ENCODE peak calls at places on chromosomes 7 and 10, in seven cellular contexts. N is spleen; G is stimulated activated CD4-positive, alpha-beta T cell treated with anti-CD3 and anti-CD28 coated beads, Interleukin-2, amount 100 ng/mL, for 48 hours; B is caudate nucleus; X is AG09309; T is upper lobe of left lung; O is neural crest cell. U is an unnamed sample.

GRCh38 chr7:127391591-127392181 is 822 bp downstream of the ZNF800 start:
- DNase-seq in N (peak), G (peak), B (no peak), X (no peak), T (peak), O (peak), U (no peak)

GRCh38 chr7:17530741-17531417 is 232.4 kb downstream of the AHR start:
- DNase-seq in N (no peak), G (no peak), B (no peak), X (no peak), T (no peak), O (no peak), U (no peak)

GRCh38 chr10:132293416-132294195 is 14.1 kb downstream of the STK32C start:
- DNase-seq in N (peak), G (no peak), B (no peak), X (no peak), T (no peak), O (no peak), U (no peak)

GRCh38 chr10:60943372-60944158 is 420 bp downstream of the RHOBTB1 start:
- DNase-seq in N (peak), G (no peak), B (peak), X (no peak), T (peak), O (peak), U (peak)

GRCh38 chr7:140036224-140036651 is 26.5 kb downstream of the PARP12 start:
- DNase-seq in N (no peak), G (no peak), B (no peak), X (no peak), T (no peak), O (no peak), U (no peak)

GRCh38 chr10:60989400-60989876 is 45.5 kb upstream of the RHOBTB1 start:
- DNase-seq in N (peak), G (no peak), B (no peak), X (no peak), T (no peak), O (no peak), U (peak)

GRCh38 chr10:95279042-95279820 is 11.6 kb downstream of the PDLIM1 start:
- DNase-seq in N (no peak), G (no peak), B (no peak), X (no peak), T (no peak), O (no peak), U (peak)

GRCh38 chr10:126701526-126701925 is 31.0 kb upstream of the C10orf90 start:
- DNase-seq in N (no peak), G (no peak), B (no peak), X (no peak), T (no peak), O (no peak), U (no peak)

GRCh38 chr10:3330687-3331086 is 158.1 kb upstream of the PITRM1 start:
- DNase-seq in N (peak), G (no peak), B (no peak), X (peak), T (peak), O (no peak), U (peak)